ENCODE peak calls at places on chromosome 20, in ten cellular contexts. C is CD4-positive, alpha-beta T cell; D is activated CD4-positive, alpha-beta T cell treated with anti-CD3 and anti-CD28 coated beads, Interleukin-2, amount 10 ng/mL, durations not matched to agents 24 days and 14 days; U is kidney tubule cell; B is fibroblast of lung; V is choroid plexus epithelial cell; F is stimulated activated naive CD4-positive, alpha-beta T cell treated with Interleukin-2 at 50 U/mL for 16 hours; S is posterior cingulate gyrus; H is mammary epithelial cell; I is stimulated activated CD8-positive, alpha-beta memory T cell treated with anti-CD3 and anti-CD28 coated beads, Interleukin-7, amount 100 ng/mL, for 1 hour. J is an unnamed sample.

GRCh38 chr20:52746768-52747167 is 225.4 kb upstream of the TSHZ2 start:
- DNase-seq in C (no peak), D (no peak), U (peak; percentile 3), B (no peak), V (no peak), F (no peak), S (no peak), H (no peak), I (no peak), J (no peak)

GRCh38 chr20:4227085-4227821 is 211.9 kb upstream of the RNF24 start:
- DNase-seq in C (no peak), D (peak; percentile 63), U (peak; percentile 58), B (peak; percentile 76), V (peak; percentile 76), F (no peak), S (no peak), H (peak; percentile 63), I (no peak), J (no peak)

GRCh38 chr20:58479666-58480454 is 35.3 kb downstream of the APCDD1L start:
- DNase-seq in C (no peak), D (no peak), U (no peak), B (no peak), V (no peak), F (no peak), S (no peak), H (no peak), I (no peak), J (no peak)

GRCh38 chr20:51341581-51341980 is 200.9 kb downstream of the NFATC2 start:
- DNase-seq in C (no peak), D (no peak), U (no peak), B (no peak), V (peak; percentile 60), F (no peak), S (no peak), H (no peak), I (no peak), J (no peak)

GRCh38 chr20:58719258-58719657 is 26.7 kb downstream of the NPEPL1 start:
- DNase-seq in C (no peak), D (peak; percentile 49), U (no peak), B (no peak), V (no peak), F (no peak), S (no peak), H (no peak), I (no peak), J (no peak)

GRCh38 chr20:14561733-14562132 is 224.3 kb upstream of the FLRT3 start:
- DNase-seq in C (no peak), D (no peak), U (no peak), B (peak; percentile 7), V (peak; percentile 63), F (no peak), S (no peak), H (no peak), I (no peak), J (no peak)

GRCh38 chr20:19864130-19864529 is 106.1 kb downstream of the RIN2 start:
- DNase-seq in C (no peak), D (no peak), U (no peak), B (no peak), V (no peak), F (no peak), S (no peak), H (no peak), I (no peak), J (no peak)

GRCh38 chr20:63689046-63690000 is 7.1 kb upstream of the TNFRSF6B start:
- DNase-seq in C (no peak), D (no peak), U (no peak), B (no peak), V (no peak), F (no peak), S (no peak), H (no peak), I (no peak), J (no peak)

GRCh38 chr20:39097889-39098288 is 135.7 kb downstream of the DHX35 start:
- DNase-seq in C (no peak), D (no peak), U (no peak), B (no peak), V (no peak), F (no peak), S (no peak), H (no peak), I (no peak), J (no peak)

GRCh38 chr20:4076671-4077070 is 61.3 kb upstream of the RNF24 start:
- DNase-seq in C (no peak), D (no peak), U (peak; percentile 66), B (peak; percentile 96), V (peak; percentile 87), F (no peak), S (no peak), H (peak; percentile 80), I (no peak), J (no peak)

GRCh38 chr20:56249244-56249955 is 868 bp downstream of the MC3R start:
- DNase-seq in C (no peak), D (peak; percentile 72), U (peak; percentile 38), B (no peak), V (no peak), F (no peak), S (peak; percentile 9), H (no peak), I (no peak), J (no peak)

GRCh38 chr20:53683506-53683905 is 89.9 kb upstream of the ZNF217 start:
- DNase-seq in C (no peak), D (no peak), U (no peak), B (no peak), V (no peak), F (no peak), S (no peak), H (no peak), I (no peak), J (no peak)

GRCh38 chr20:44461142-44461802 is 14.4 kb upstream of the TTPAL start:
- DNase-seq in C (no peak), D (no peak), U (no peak), B (no peak), V (no peak), F (no peak), S (no peak), H (no peak), I (no peak), J (no peak)

GRCh38 chr20:29878281-29878741 is 1379.2 kb upstream of the DEFB115 start:
- DNase-seq in C (no peak), D (peak; percentile 55), U (no peak), B (no peak), V (peak; percentile 5), F (no peak), S (no peak), H (no peak), I (no peak), J (no peak)

GRCh38 chr20:35699127-35699913 is at the start of the genes NFS1 and ROMO1:
- DNase-seq in C (peak; percentile 80), D (peak; percentile 95), U (peak; percentile 86), B (peak; percentile 78), V (peak; percentile 83), F (peak; percentile 86), S (peak; percentile 89), H (peak; percentile 78), I (peak; percentile 75), J (no peak)

GRCh38 chr20:20741067-20742045 is 28.9 kb upstream of the RALGAPA2 start:
- DNase-seq in C (no peak), D (no peak), U (no peak), B (no peak), V (no peak), F (no peak), S (no peak), H (no peak), I (no peak), J (no peak)

GRCh38 chr20:12936020-12936419 is 72.8 kb upstream of the SPTLC3 start:
- DNase-seq in C (no peak), D (no peak), U (no peak), B (no peak), V (no peak), F (no peak), S (no peak), H (no peak), I (no peak), J (no peak)

GRCh38 chr20:6388666-6389197 is 265.9 kb upstream of the FERMT1 start:
- DNase-seq in C (no peak), D (no peak), U (peak; percentile 3), B (peak; percentile 39), V (peak; percentile 7), F (no peak), S (no peak), H (no peak), I (no peak), J (no peak)

GRCh38 chr20:25294459-25295385 is 46.8 kb downstream of the PYGB start:
- DNase-seq in C (peak; percentile 37), D (peak; percentile 86), U (peak; percentile 35), B (peak; percentile 55), V (peak; percentile 68), F (peak; percentile 33), S (peak; percentile 70), H (no peak), I (peak; percentile 32), J (no peak)

GRCh38 chr20:7790189-7790588 is 150.1 kb downstream of the HAO1 start:
- DNase-seq in C (no peak), D (no peak), U (peak; percentile 61), B (peak; percentile 78), V (peak; percentile 16), F (no peak), S (no peak), H (peak; percentile 68), I (no peak), J (no peak)

GRCh38 chr20:49591217-49591865 is 23.4 kb upstream of the PTGIS start:
- DNase-seq in C (no peak), D (peak; percentile 76), U (no peak), B (peak; percentile 91), V (no peak), F (peak; percentile 29), S (no peak), H (no peak), I (no peak), J (no peak)

GRCh38 chr20:8670900-8671229 is 398.0 kb upstream of the PLCB4 start:
- DNase-seq in C (no peak), D (no peak), U (no peak), B (no peak), V (no peak), F (no peak), S (no peak), H (no peak), I (no peak), J (no peak)

GRCh38 chr20:6525447-6526303 is 241.8 kb upstream of the BMP2 start:
- DNase-seq in C (no peak), D (no peak), U (no peak), B (peak; percentile 71), V (peak; percentile 55), F (no peak), S (no peak), H (peak; percentile 31), I (no peak), J (no peak)

GRCh38 chr20:23077277-23077676 is 8.8 kb downstream of the CD93 start:
- DNase-seq in C (no peak), D (no peak), U (no peak), B (no peak), V (no peak), F (no peak), S (no peak), H (no peak), I (no peak), J (no peak)

GRCh38 chr20:3046677-3047462 is 1.0 kb downstream of the MRPS26 start:
- DNase-seq in C (no peak), D (no peak), U (peak; percentile 69), B (peak; percentile 33), V (peak; percentile 21), F (no peak), S (peak; percentile 26), H (peak; percentile 73), I (no peak), J (no peak)

GRCh38 chr20:53948383-53949318 is 121.7 kb downstream of the BCAS1 start:
- DNase-seq in C (no peak), D (peak; percentile 59), U (no peak), B (no peak), V (no peak), F (no peak), S (no peak), H (no peak), I (no peak), J (no peak)

GRCh38 chr20:51456511-51457280 is 85.8 kb downstream of the NFATC2 start:
- DNase-seq in C (no peak), D (no peak), U (peak; percentile 98), B (peak; percentile 95), V (peak; percentile 97), F (no peak), S (peak; percentile 80), H (peak; percentile 96), I (no peak), J (no peak)

GRCh38 chr20:51800769-51801219 is 1.5 kb downstream of the SALL4 start:
- DNase-seq in C (no peak), D (peak; percentile 58), U (no peak), B (peak; percentile 21), V (peak; percentile 15), F (no peak), S (no peak), H (peak; percentile 7), I (no peak), J (no peak)